ENCODE peak calls at places on chromosomes 5 and 9, in four cellular contexts. S is CD4-positive, alpha-beta T cell; M is stimulated activated CD4-positive, alpha-beta T cell treated with anti-CD3 and anti-CD28 coated beads, Interleukin-12 subunit alpha, Interleukin-12 subunit beta, amount 100 ng/mL, for 4 hours; I is frontal cortex. O is an unnamed sample.

GRCh38 chr9:137191691-137192447 is 3.4 kb downstream of the SSNA1 start:
- DNase-seq in M (no peak), I (no peak), S (no peak), O (no peak)

GRCh38 chr5:159337291-159337974 is 7.1 kb upstream of the IL12B start:
- DNase-seq in I (no peak), S (peak; percentile 40), M (no peak), O (no peak)

GRCh38 chr9:98724810-98725530 is 16.2 kb upstream of the GABBR2 start:
- DNase-seq in S (no peak), I (no peak), M (no peak), O (no peak)

GRCh38 chr9:80922544-80922943 is 766.8 kb downstream of the TLE1 start:
- DNase-seq in S (no peak), M (no peak), I (no peak), O (no peak)

GRCh38 chr9:125784286-125785049 is 37.3 kb downstream of the PBX3 start:
- DNase-seq in I (no peak), M (no peak), S (no peak), O (no peak)

GRCh38 chr9:119273984-119274665 is 95.1 kb downstream of the BRINP1 start:
- DNase-seq in S (no peak), M (no peak), I (no peak), O (no peak)

GRCh38 chr9:133826289-133827085 is 88.3 kb upstream of the SARDH start:
- DNase-seq in I (no peak), S (no peak), M (no peak), O (no peak)

GRCh38 chr5:79333852-79334557 is 98.1 kb downstream of the JMY start:
- DNase-seq in S (no peak), I (no peak), M (no peak), O (no peak)

GRCh38 chr5:93886917-93887361 is 145.5 kb upstream of the POU5F2 start:
- DNase-seq in I (no peak), M (no peak), S (no peak), O (no peak)

GRCh38 chr5:146595088-146595487 is 79.1 kb upstream of the GPR151 start:
- DNase-seq in M (no peak), I (no peak), S (no peak), O (no peak)

GRCh38 chr5:79851694-79852006 is 139.4 kb downstream of the MTX3 start:
- DNase-seq in M (no peak), I (no peak), S (no peak), O (no peak)

GRCh38 chr5:141245250-141245717 is at the start of gene PCDHB15:
- DNase-seq in S (no peak), M (no peak), I (no peak), O (no peak)

GRCh38 chr5:85441138-85441537 is 1056.5 kb upstream of the EDIL3 start:
- DNase-seq in S (no peak), M (no peak), I (no peak), O (no peak)

GRCh38 chr5:52743012-52743411 is 44.7 kb upstream of the ITGA1 start:
- DNase-seq in I (no peak), S (no peak), M (no peak), O (no peak)

GRCh38 chr5:134566741-134567221 is 41.3 kb downstream of the JADE2 start:
- DNase-seq in M (no peak), I (no peak), S (no peak), O (no peak)

GRCh38 chr9:69317894-69318293 is 7.1 kb upstream of the ENTREP1 start:
- DNase-seq in I (no peak), S (no peak), M (no peak), O (no peak)

GRCh38 chr5:135036405-135036804 is 2.4 kb upstream of the PITX1 start:
- DNase-seq in M (no peak), I (no peak), S (no peak), O (no peak)

GRCh38 chr9:112028242-112029221 is 131.9 kb downstream of the UGCG start:
- DNase-seq in I (no peak), M (no peak), S (no peak), O (no peak)

GRCh38 chr5:40233268-40233667 is 446.4 kb upstream of the PTGER4 start:
- DNase-seq in I (no peak), S (no peak), M (no peak), O (no peak)

GRCh38 chr5:142296914-142297417 is 27.9 kb downstream of the SPRY4 start:
- DNase-seq in M (no peak), S (no peak), I (no peak), O (no peak)

GRCh38 chr9:115144706-115145105 is 26.7 kb upstream of the TNC start:
- DNase-seq in I (no peak), S (no peak), M (no peak), O (no peak)

GRCh38 chr9:121298016-121298538 is 30.1 kb downstream of the GSN start:
- DNase-seq in I (no peak), M (no peak), S (no peak), O (no peak)

GRCh38 chr5:87413116-87413645 is 451 bp upstream of the CCNH start:
- DNase-seq in I (no peak), M (no peak), S (no peak), O (no peak)

GRCh38 chr9:69433968-69434367 is 109.0 kb downstream of the ENTREP1 start:
- DNase-seq in M (no peak), I (no peak), S (no peak), O (no peak)

GRCh38 chr5:11054014-11054413 is 293.0 kb upstream of the DAP start:
- DNase-seq in S (no peak), M (no peak), I (no peak), O (no peak)

GRCh38 chr9:89877051-89878002 is 272.5 kb downstream of the GADD45G start:
- DNase-seq in I (no peak), M (no peak), S (no peak), O (no peak)

GRCh38 chr5:97208184-97208713 is 25.2 kb upstream of the RIOK2 start:
- DNase-seq in S (no peak), M (no peak), I (no peak), O (no peak)

GRCh38 chr9:88959727-88960469 is 31.4 kb upstream of the S1PR3 start:
- DNase-seq in M (no peak), I (no peak), S (no peak), O (no peak)

GRCh38 chr9:128704356-128704670 is 2.0 kb downstream of the PKN3 start:
- DNase-seq in S (no peak), M (no peak), I (no peak), O (no peak)

GRCh38 chr5:96408276-96408777 is 24.7 kb downstream of the PCSK1 start:
- DNase-seq in I (no peak), M (no peak), S (no peak), O (no peak)